ENCODE peak calls at places on chromosome 19, in seven cellular contexts. M, S, I, F, Y, R and T are unnamed samples.

GRCh38 chr19:9205506-9206113 is 13.8 kb downstream of the OR7D4 start:
- DNase-seq in I (peak), S (peak), M (peak), R (peak), F (peak), Y (peak), T (peak)

GRCh38 chr19:15025237-15025636 is 24.0 kb upstream of the CASP14 start:
- DNase-seq in S (no peak), R (no peak), M (no peak), F (no peak), I (no peak), Y (no peak), T (peak)

GRCh38 chr19:2699413-2700142 is 2.9 kb downstream of the GNG7 start:
- DNase-seq in R (no peak), I (no peak), M (no peak), F (no peak), S (no peak), Y (no peak), T (no peak)

GRCh38 chr19:873084-874019 is 13.9 kb downstream of the CFD start:
- DNase-seq in I (no peak), R (peak), S (peak), M (peak), Y (no peak), F (peak), T (peak)

GRCh38 chr19:18699403-18700054 is 16.0 kb downstream of the CRTC1 start:
- DNase-seq in M (no peak), I (no peak), F (no peak), R (no peak), S (no peak), Y (no peak), T (no peak)

GRCh38 chr19:18170714-18171255 is 2.8 kb upstream of the IFI30 start:
- DNase-seq in S (no peak), Y (no peak), R (no peak), I (no peak), F (no peak), M (no peak), T (no peak)

GRCh38 chr19:46364359-46364758 is 17.5 kb downstream of the PPP5C start:
- DNase-seq in S (no peak), F (no peak), M (no peak), Y (no peak), R (no peak), I (no peak), T (no peak)

GRCh38 chr19:53977991-53978731 is 13.3 kb upstream of the CACNG6 start:
- DNase-seq in I (peak), S (no peak), M (no peak), Y (peak), F (peak), R (no peak), T (peak)

GRCh38 chr19:27741236-27741635 is 1471.7 kb downstream of the UQCRFS1 start:
- DNase-seq in F (no peak), M (no peak), R (no peak), Y (no peak), I (no peak), S (no peak), T (no peak)

GRCh38 chr19:14435320-14436050 is 2.4 kb downstream of the PKN1 start:
- DNase-seq in F (no peak), I (no peak), R (no peak), M (no peak), Y (no peak), S (no peak), T (no peak)

GRCh38 chr19:1081301-1082164 is 13.6 kb downstream of the POLR2E start:
- DNase-seq in I (no peak), Y (no peak), R (no peak), S (peak), M (no peak), F (no peak), T (no peak)

GRCh38 chr19:2618611-2619010 is 83.9 kb downstream of the GNG7 start:
- DNase-seq in R (peak), M (peak), Y (peak), F (no peak), S (no peak), I (peak), T (peak)

GRCh38 chr19:35352177-35352447 is 4.4 kb downstream of the FFAR1 start:
- DNase-seq in S (no peak), Y (no peak), R (no peak), F (no peak), I (no peak), M (no peak), T (no peak)

GRCh38 chr19:4379383-4380253 is 20.7 kb downstream of the SH3GL1 start:
- DNase-seq in F (no peak), I (peak), R (no peak), Y (no peak), M (no peak), S (no peak), T (peak)